ENCODE peak calls at places on chromosome 19, in eight cellular contexts. J is Panc1, U is right atrium auricular region, H is GM06990, Q is ascending aorta, S is OCI-LY7, G is dorsolateral prefrontal cortex, E is astrocyte of the cerebellum. A is an unnamed sample.

GRCh38 chr19:9854282-9854846 is 19.2 kb downstream of the PIN1 start:
- DNase-seq in Q (no peak), J (no peak), H (no peak), G (no peak), S (no peak), E (no peak), U (no peak), A (no peak)

GRCh38 chr19:17457621-17458020 is 3.1 kb downstream of the NXNL1 start:
- DNase-seq in S (no peak), E (no peak), G (no peak), Q (no peak), H (no peak), U (no peak), J (no peak), A (no peak)

GRCh38 chr19:48258350-48258749 is 2.6 kb upstream of the CARD8 start:
- DNase-seq in S (peak), E (no peak), Q (no peak), G (no peak), U (no peak), J (no peak), H (no peak), A (no peak)

GRCh38 chr19:17260842-17261325 is 3.7 kb downstream of the USHBP1 start:
- DNase-seq in E (peak), G (peak), J (peak), H (peak), U (peak), Q (peak), S (peak), A (no peak)

GRCh38 chr19:30074741-30075460 is 132.9 kb downstream of the URI1 start:
- DNase-seq in E (peak), S (no peak), U (no peak), J (no peak), G (no peak), Q (peak), H (no peak), A (no peak)

GRCh38 chr19:42114412-42114811 is 17.8 kb downstream of the POU2F2 start:
- DNase-seq in S (peak), U (no peak), Q (no peak), E (no peak), H (peak), G (no peak), J (no peak), A (no peak)

GRCh38 chr19:40959338-40959737 is 31.7 kb upstream of the CYP2B6 start:
- DNase-seq in G (no peak), H (no peak), Q (no peak), J (no peak), U (no peak), E (no peak), S (no peak), A (no peak)

GRCh38 chr19:42394751-42395150 is 4.7 kb upstream of the CNFN start:
- DNase-seq in G (no peak), S (no peak), E (no peak), J (no peak), H (no peak), U (no peak), Q (no peak), A (no peak)

GRCh38 chr19:17718988-17719711 is at the start of gene MAP1S:
- DNase-seq in U (no peak), J (peak), Q (peak), S (peak), E (no peak), H (peak), G (peak), A (no peak)

GRCh38 chr19:55677572-55678028 is 2.6 kb downstream of the EPN1 start:
- DNase-seq in Q (no peak), S (peak), U (no peak), J (no peak), E (no peak), H (peak), G (no peak), A (no peak)

GRCh38 chr19:33486936-33487793 is 34.4 kb downstream of the PEPD start:
- DNase-seq in E (no peak), S (no peak), J (no peak), Q (no peak), G (no peak), U (no peak), H (no peak), A (no peak)

GRCh38 chr19:42081584-42082258 is 5.8 kb downstream of the ZNF574 start:
- DNase-seq in Q (no peak), H (no peak), E (peak), U (no peak), J (peak), G (no peak), S (peak), A (no peak)

GRCh38 chr19:15249912-15250634 is 17.8 kb upstream of the EPHX3 start:
- DNase-seq in H (no peak), E (peak), S (no peak), J (no peak), U (peak), Q (peak), G (peak), A (no peak)

GRCh38 chr19:39083599-39083982 is 577 bp upstream of the ACP7 start:
- DNase-seq in H (no peak), U (no peak), G (no peak), J (no peak), S (no peak), Q (no peak), E (no peak), A (no peak)

GRCh38 chr19:47663911-47664771 is 49.1 kb upstream of the EHD2 start:
- DNase-seq in J (no peak), Q (peak), S (no peak), H (no peak), G (peak), E (peak), U (peak), A (peak)

GRCh38 chr19:48867119-48867921 is 1.1 kb downstream of the PLEKHA4 start:
- DNase-seq in S (no peak), U (peak), H (no peak), Q (no peak), E (no peak), G (no peak), J (no peak), A (no peak)

GRCh38 chr19:12796146-12797071 is 5.1 kb downstream of the JUNB start:
- DNase-seq in G (peak), U (peak), S (peak), E (peak), Q (peak), J (no peak), H (peak), A (no peak)

GRCh38 chr19:41844601-41845000 is at the start of gene LYPD4:
- DNase-seq in Q (no peak), G (no peak), U (no peak), S (no peak), H (no peak), J (no peak), E (no peak), A (no peak)

GRCh38 chr19:3369337-3370213 is 3.2 kb downstream of the NFIC start:
- DNase-seq in S (no peak), E (no peak), J (no peak), U (no peak), Q (peak), G (peak), H (peak), A (no peak)

GRCh38 chr19:23784274-23784673 is 25.6 kb upstream of the ZNF681 start:
- DNase-seq in E (no peak), U (no peak), S (no peak), J (no peak), G (no peak), Q (no peak), H (no peak), A (no peak)

GRCh38 chr19:50928841-50929240 is 17.6 kb upstream of the KLK4 start:
- DNase-seq in J (no peak), S (no peak), U (no peak), H (no peak), E (no peak), Q (no peak), G (no peak), A (no peak)

GRCh38 chr19:46608178-46608577 is 7.0 kb downstream of the CALM3 start:
- DNase-seq in Q (peak), H (no peak), G (no peak), S (no peak), J (no peak), E (no peak), U (peak), A (no peak)

DNA sequence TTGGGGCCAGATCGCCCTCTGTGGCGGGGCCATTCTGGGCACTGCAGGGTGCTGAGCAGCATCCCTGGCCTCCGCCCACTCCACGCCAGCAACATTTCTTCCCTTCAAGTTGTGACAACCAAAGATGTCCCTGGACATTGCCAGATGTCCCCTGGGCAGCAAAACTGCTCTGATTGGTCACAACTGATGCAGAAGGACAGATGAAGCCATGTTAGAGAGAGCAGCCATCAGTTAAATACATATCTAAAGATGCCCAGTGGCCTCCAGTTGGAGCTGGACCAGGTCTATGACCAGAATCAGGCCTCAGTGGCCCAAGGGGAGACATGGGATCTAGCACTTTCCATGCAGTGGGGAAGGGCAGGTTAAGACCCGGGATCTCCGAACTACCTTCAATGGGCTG is 125.7 kb downstream of the PTPRS start:
- DNase-seq in E (no peak), S (no peak), U (no peak), J (no peak), G (no peak), Q (no peak), H (no peak), A (no peak)
- H3K4me3 ChIP-seq in E (no peak), S (no peak), U (no peak), J (no peak), G (no peak), Q (no peak), H (no peak), A (no peak)

DNA sequence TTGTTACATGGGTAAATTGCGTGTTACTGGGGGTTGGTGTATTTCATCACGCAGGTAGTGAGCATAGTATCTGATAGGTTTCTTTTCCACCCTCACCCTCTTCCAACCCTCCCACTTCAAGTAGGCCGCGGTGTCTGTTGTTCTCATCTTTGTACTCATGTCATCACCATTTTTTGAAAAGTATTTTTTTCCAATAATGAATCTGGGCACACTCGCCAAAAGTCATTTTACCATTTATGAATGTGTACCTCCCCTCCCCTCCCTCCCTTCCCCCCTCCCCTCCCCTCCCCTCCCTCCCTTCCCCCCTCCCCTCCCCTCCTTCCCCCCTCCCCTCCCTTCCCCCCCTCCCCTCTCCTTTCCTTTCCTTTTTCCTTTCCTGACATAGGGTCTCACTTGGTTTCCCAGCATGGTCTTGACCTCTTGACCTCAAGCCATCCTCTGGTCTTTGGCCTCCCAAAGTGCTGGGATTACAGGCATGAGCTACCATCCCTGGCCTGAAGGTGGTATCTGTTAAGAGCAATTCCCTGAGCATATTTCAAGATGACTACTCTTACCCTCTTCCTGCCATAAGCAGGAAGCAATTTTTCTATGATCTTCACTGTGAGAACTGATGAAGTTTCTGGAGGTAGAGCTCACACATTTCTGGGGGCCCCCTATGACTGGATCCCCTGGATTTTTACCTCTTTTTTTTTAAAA is 15.7 kb downstream of the ZNF627 start:
- DNase-seq in G (no peak), Q (no peak), E (no peak), U (no peak), H (no peak), J (no peak), S (peak), A (no peak)
- TF ChIP-seq CTCF in G (no peak), Q (no peak), E (no peak), U (no peak), H (no peak), J (no peak), S (no peak), A (no peak)

GRCh38 chr19:8208119-8208709 is 956 bp upstream of the CERS4 start:
- DNase-seq in U (no peak), J (no peak), H (no peak), E (no peak), Q (no peak), G (peak), S (no peak), A (no peak)

GRCh38 chr19:8208710-8209110 is 460 bp upstream of the CERS4 start:
- DNase-seq in S (no peak), Q (peak), E (no peak), U (peak), G (no peak), J (no peak), H (no peak), A (no peak)

GRCh38 chr19:8209111-8209964 is at the start of gene CERS4:
- DNase-seq in E (no peak), G (peak), S (peak), Q (peak), J (no peak), H (peak), U (peak), A (no peak)

GRCh38 chr19:8204961-8205360 is 4.2 kb upstream of the CERS4 start:
- DNase-seq in E (no peak), U (no peak), Q (no peak), J (no peak), H (no peak), G (no peak), S (no peak), A (no peak)

GRCh38 chr19:8206147-8207087 is 2.8 kb upstream of the CERS4 start:
- DNase-seq in U (no peak), E (no peak), G (no peak), S (no peak), J (no peak), H (no peak), Q (no peak), A (no peak)
- H3K4me3 ChIP-seq in U (no peak), E (no peak), G (no peak), S (no peak), J (no peak), H (no peak), Q (no peak), A (no peak)

GRCh38 chr19:54294539-54294938 is 13.6 kb upstream of the LILRB2 start:
- DNase-seq in J (no peak), S (no peak), Q (no peak), E (no peak), U (no peak), H (no peak), G (no peak), A (no peak)

GRCh38 chr19:54299515-54299914 is 13.5 kb downstream of the LILRA5 start:
- DNase-seq in Q (no peak), U (no peak), E (no peak), J (no peak), G (no peak), S (no peak), H (no peak), A (no peak)

GRCh38 chr19:54298357-54299125 is 14.4 kb downstream of the LILRA5 start:
- DNase-seq in G (no peak), E (no peak), S (no peak), H (no peak), J (no peak), U (no peak), Q (no peak), A (no peak)

GRCh38 chr19:54299126-54299498 is 13.9 kb downstream of the LILRA5 start:
- DNase-seq in Q (no peak), S (no peak), G (no peak), E (no peak), H (no peak), U (no peak), J (no peak), A (no peak)

GRCh38 chr19:54297759-54298305 is 15.1 kb downstream of the LILRA5 start:
- DNase-seq in S (peak), E (no peak), U (no peak), Q (no peak), H (no peak), J (no peak), G (no peak), A (no peak)
- TF ChIP-seq CTCF in S (peak), E (no peak), U (no peak), Q (no peak), H (peak), J (peak), G (no peak), A (no peak)

DNA sequence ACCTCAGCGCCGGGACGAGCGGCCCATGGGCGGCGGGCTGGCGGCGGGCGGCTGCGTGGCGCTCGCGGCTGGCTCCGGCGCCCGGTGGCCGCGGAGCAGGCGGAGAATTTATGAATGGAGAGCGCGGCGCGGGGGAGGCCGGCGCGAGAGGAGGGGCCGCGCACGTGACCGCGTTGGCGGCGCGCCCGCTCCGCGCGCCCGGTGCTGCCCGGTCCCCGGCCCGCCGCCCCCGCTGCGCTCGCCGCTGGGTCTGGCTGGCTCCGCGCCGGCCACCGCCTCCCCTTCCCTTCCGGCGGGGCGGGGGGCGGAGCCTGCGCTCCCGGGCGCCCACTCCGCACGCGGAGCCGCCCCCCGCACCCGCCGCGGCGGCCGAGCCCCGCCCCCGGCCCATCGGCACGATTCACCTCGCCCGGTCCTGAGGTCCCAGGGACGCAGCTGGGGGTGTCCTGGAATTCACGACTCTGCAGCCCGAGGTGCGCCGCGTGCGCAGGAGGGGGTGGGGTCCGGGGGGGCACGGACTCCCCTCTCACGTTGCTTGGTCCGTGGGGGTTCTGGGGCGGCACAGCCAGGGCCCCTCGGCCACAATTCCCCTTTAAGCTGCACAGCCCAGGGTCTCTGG is at the start of gene CBARP:
- DNase-seq in Q (no peak), S (no peak), U (no peak), E (no peak), G (peak), H (no peak), J (no peak), A (no peak)
- H3K4me3 ChIP-seq in Q (peak), S (peak), U (peak), E (peak), G (peak), H (peak), J (peak), A (peak)

DNA sequence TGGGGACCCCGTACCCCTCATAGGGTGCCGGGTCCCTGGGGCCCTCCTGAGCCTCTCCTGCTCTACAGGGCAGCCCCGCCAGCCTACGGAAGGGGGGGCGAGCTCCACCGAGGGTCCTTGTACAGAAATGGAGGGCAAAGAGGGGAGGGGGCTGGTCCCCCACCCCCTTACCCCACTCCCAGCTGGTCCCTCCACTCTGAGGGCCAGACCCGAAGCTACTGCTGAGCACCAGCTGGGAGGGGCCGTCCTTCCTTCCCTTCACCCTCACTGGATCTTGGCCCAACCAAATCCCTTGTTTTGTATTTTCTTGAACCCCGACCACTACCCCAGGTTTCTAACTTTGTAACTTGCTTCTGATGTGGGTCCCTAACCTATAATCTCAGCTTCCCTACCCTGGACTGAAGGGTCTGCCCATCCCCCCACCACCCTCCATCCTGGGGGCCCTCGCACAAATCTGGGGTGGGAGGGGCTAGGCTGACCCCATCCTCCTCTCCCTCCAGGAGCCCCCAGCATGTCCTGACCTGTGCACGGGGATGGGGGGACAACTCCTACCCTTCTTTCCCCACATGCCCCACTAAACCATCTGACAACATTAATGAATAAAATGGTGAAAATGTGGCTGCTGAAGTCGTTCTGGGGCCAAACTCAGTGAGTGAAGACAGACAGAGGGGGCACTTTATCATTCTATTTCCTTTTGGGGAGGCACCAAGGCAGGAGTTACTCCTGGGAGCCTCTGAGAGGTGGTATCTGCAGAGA is 13.0 kb downstream of the ARHGAP33 start:
- DNase-seq in G (no peak), Q (no peak), U (no peak), J (no peak), S (no peak), H (no peak), E (no peak), A (no peak)
- TF ChIP-seq CTCF in G (no peak), Q (no peak), U (no peak), J (no peak), S (no peak), H (no peak), E (no peak), A (no peak)

DNA sequence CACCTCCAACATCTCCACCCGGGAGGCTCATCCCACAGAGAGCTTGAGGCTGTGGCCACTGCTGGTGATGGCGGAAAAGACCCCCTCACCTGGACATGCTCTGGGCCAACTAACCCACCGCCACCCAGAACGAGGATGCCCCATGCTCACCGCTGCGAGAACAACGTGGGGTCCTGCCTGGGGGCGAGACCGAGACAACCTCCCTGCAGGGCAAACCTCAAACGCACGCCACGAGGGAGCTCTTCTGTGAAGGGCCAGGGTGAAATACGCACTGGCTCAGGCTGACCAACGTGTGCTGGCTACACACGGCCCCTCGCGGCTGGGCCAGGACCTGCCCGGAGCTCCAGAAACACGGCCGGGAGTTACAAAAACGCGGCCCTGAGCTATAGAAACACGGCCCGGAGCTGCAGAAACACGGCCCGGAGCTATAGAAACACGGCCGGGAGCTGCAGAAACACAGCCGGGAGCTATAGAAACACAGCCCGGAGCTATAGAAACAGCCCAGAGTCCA is 19.0 kb upstream of the PLPP2 start:
- DNase-seq in S (no peak), H (no peak), E (peak), Q (no peak), U (no peak), G (no peak), J (no peak), A (no peak)
- H3K4me3 ChIP-seq in S (no peak), H (no peak), E (peak), Q (no peak), U (peak), G (no peak), J (no peak), A (no peak)

A was measured in epithelial cell of proximal tubule.